ENCODE peak calls at places on chromosomes 7 and 10, in five cellular contexts. A is fibroblast of the aortic adventitia, U is RWPE1, I is germinal center, K is chondrocyte. H is an unnamed sample.
A peak's percentile ranks its signal among the peaks of the same experiment; 100 is the strongest.

GRCh38 chr7:143372070-143372469 is 9.1 kb upstream of the ZYX start:
- DNase-seq in A (no peak), U (no peak), K (no peak), I (no peak), H (no peak)

GRCh38 chr10:60816624-60817023 is 38.3 kb downstream of the CDK1 start:
- DNase-seq in U (peak; percentile 85), I (peak; percentile 67), A (peak; percentile 94), K (no peak), H (peak; percentile 11)

GRCh38 chr10:80498833-80499671 is 38.6 kb upstream of the SH2D4B start:
- DNase-seq in K (no peak), I (no peak), A (peak; percentile 98), U (peak; percentile 93), H (peak; percentile 97)

GRCh38 chr7:43849069-43849468 is 20.2 kb downstream of the MRPS24 start:
- DNase-seq in K (no peak), A (no peak), I (no peak), U (no peak), H (no peak)

GRCh38 chr10:12418000-12418399 is 68.7 kb downstream of the CAMK1D start:
- DNase-seq in A (peak; percentile 95), I (no peak), K (no peak), U (no peak), H (no peak)

GRCh38 chr10:104351067-104351681 is 2.5 kb upstream of the CFAP58 start:
- DNase-seq in K (no peak), U (no peak), A (peak; percentile 67), I (no peak), H (peak; percentile 52)

GRCh38 chr7:126698909-126699308 is 553.8 kb downstream of the GRM8 start:
- DNase-seq in U (no peak), A (no peak), K (no peak), I (no peak), H (no peak)

GRCh38 chr7:122379491-122379890 is 74.9 kb upstream of the FEZF1 start:
- DNase-seq in U (no peak), I (no peak), A (no peak), K (no peak), H (no peak)

GRCh38 chr7:143345428-143345900 is 17.0 kb downstream of the FAM131B start:
- DNase-seq in U (no peak), A (no peak), I (peak; percentile 67), K (no peak), H (peak; percentile 18)

GRCh38 chr7:48250441-48250951 is 79.2 kb downstream of the ABCA13 start:
- DNase-seq in K (no peak), A (peak; percentile 90), I (no peak), U (peak; percentile 24), H (no peak)

GRCh38 chr10:105714728-105715127 is 1073.6 kb downstream of the SORCS3 start:
- DNase-seq in K (no peak), U (no peak), A (no peak), I (no peak), H (no peak)

GRCh38 chr7:137304624-137305235 is 38.8 kb downstream of the PTN start:
- DNase-seq in A (peak; percentile 34), U (no peak), I (no peak), K (no peak), H (no peak)

GRCh38 chr10:64648915-64649314 is 1127.7 kb downstream of the REEP3 start:
- DNase-seq in A (no peak), I (no peak), K (no peak), U (peak; percentile 4), H (no peak)

GRCh38 chr10:49184642-49185111 is 3.5 kb downstream of the TMEM273 start:
- DNase-seq in A (no peak), K (no peak), I (no peak), U (no peak), H (no peak)

GRCh38 chr10:90993340-90993739 is 72.5 kb upstream of the ANKRD1 start:
- DNase-seq in K (no peak), I (no peak), A (peak; percentile 60), U (no peak), H (no peak)

GRCh38 chr10:117431160-117431559 is 55.9 kb upstream of the PDZD8 start:
- DNase-seq in U (peak; percentile 77), A (no peak), I (no peak), K (no peak), H (peak; percentile 19)

GRCh38 chr7:80833289-80834104 is 85.4 kb downstream of the SEMA3C start:
- DNase-seq in K (no peak), U (no peak), A (peak; percentile 52), I (no peak), H (peak; percentile 13)